ENCODE peak calls at places on chromosomes 7 and 10, in five cellular contexts. X is effector CD4-positive, alpha-beta T cell; B is NCI-H774; N is astrocyte of the hippocampus; K is HEK293T. V is an unnamed sample.

GRCh38 chr7:68958571-68958970 is 639.7 kb upstream of the AUTS2 start:
- DNase-seq in K (no peak), N (no peak), B (no peak), X (no peak), V (no peak)

GRCh38 chr10:130127612-130128607 is 8.3 kb upstream of the GLRX3 start:
- DNase-seq in B (peak; percentile 16), X (peak; percentile 48), N (peak; percentile 88), K (peak; percentile 87), V (peak; percentile 72)

GRCh38 chr7:151410405-151411390 is 860 bp upstream of the WDR86 start:
- DNase-seq in B (no peak), X (no peak), N (peak; percentile 84), K (no peak), V (peak; percentile 80)

GRCh38 chr7:6505685-6506559 is 45.3 kb downstream of the GRID2IP start:
- DNase-seq in B (no peak), K (no peak), N (no peak), X (no peak), V (no peak)

GRCh38 chr7:131692131-131692960 is 135.9 kb upstream of the PODXL start:
- DNase-seq in B (peak; percentile 52), N (peak; percentile 78), K (peak; percentile 82), X (no peak), V (peak; percentile 95)

GRCh38 chr10:132353456-132354355 is 21.7 kb downstream of the LRRC27 start:
- DNase-seq in K (no peak), X (no peak), N (no peak), B (no peak), V (no peak)

GRCh38 chr7:87129332-87129731 is 22.9 kb upstream of the DMTF1 start:
- DNase-seq in B (no peak), N (no peak), K (no peak), X (no peak), V (no peak)

GRCh38 chr7:26398436-26399308 is 107.0 kb downstream of the SNX10 start:
- DNase-seq in N (peak; percentile 82), X (no peak), B (peak; percentile 56), K (peak; percentile 79), V (peak; percentile 78)

GRCh38 chr7:79302281-79302680 is 151.2 kb downstream of the MAGI2 start:
- DNase-seq in N (no peak), K (no peak), X (no peak), B (no peak), V (no peak)

GRCh38 chr10:33277135-33277536 is 57.3 kb downstream of the NRP1 start:
- DNase-seq in X (no peak), K (no peak), N (peak; percentile 47), B (no peak), V (no peak)

GRCh38 chr10:75623310-75623940 is 192.0 kb downstream of the LRMDA start:
- DNase-seq in N (no peak), B (no peak), X (no peak), K (no peak), V (no peak)

GRCh38 chr10:91416339-91416868 is 6.3 kb downstream of the HECTD2 start:
- DNase-seq in X (no peak), K (no peak), B (no peak), N (no peak), V (no peak)

GRCh38 chr10:73810358-73810734 is 1.1 kb downstream of the NDST2 start:
- DNase-seq in N (no peak), B (no peak), K (no peak), X (no peak), V (no peak)

GRCh38 chr10:74787457-74787856 is 38.9 kb upstream of the KAT6B start:
- DNase-seq in B (no peak), X (no peak), K (no peak), N (no peak), V (no peak)

GRCh38 chr7:138025215-138026186 is 23.6 kb upstream of the CREB3L2 start:
- DNase-seq in B (no peak), N (no peak), X (no peak), K (no peak), V (no peak)

GRCh38 chr10:7408003-7408493 is 2.8 kb downstream of the SFMBT2 start:
- DNase-seq in X (no peak), K (no peak), N (peak; percentile 75), B (no peak), V (peak; percentile 48)

GRCh38 chr10:88763441-88763840 is 3.6 kb downstream of the LIPN start:
- DNase-seq in N (no peak), X (no peak), K (no peak), B (no peak), V (no peak)

GRCh38 chr10:11823122-11823988 is at the start of gene PROSER2:
- DNase-seq in B (peak; percentile 41), N (peak; percentile 85), X (no peak), K (peak; percentile 75), V (peak; percentile 46)

GRCh38 chr10:104642311-104643022 is 1.4 kb downstream of the SORCS3 start:
- DNase-seq in X (no peak), N (peak; percentile 82), K (peak; percentile 63), B (peak; percentile 57), V (peak; percentile 92)

GRCh38 chr7:151453326-151453791 is 13.4 kb upstream of the CRYGN start:
- DNase-seq in B (no peak), K (no peak), N (no peak), X (no peak), V (no peak)

GRCh38 chr10:112927980-112928379 is 22.1 kb upstream of the TCF7L2 start:
- DNase-seq in N (no peak), X (no peak), B (no peak), K (no peak), V (no peak)

GRCh38 chr10:74750848-74751274 is 75.5 kb upstream of the KAT6B start:
- DNase-seq in K (no peak), N (no peak), X (no peak), B (no peak), V (no peak)

GRCh38 chr7:151990567-151990966 is 34.3 kb downstream of the GALNTL5 start:
- DNase-seq in B (no peak), X (no peak), N (peak; percentile 23), K (no peak), V (no peak)

GRCh38 chr7:117951285-117951684 is 78.0 kb upstream of the CTTNBP2 start:
- DNase-seq in N (no peak), B (no peak), X (no peak), K (no peak), V (no peak)

GRCh38 chr7:30862987-30863693 is 48.5 kb upstream of the AQP1 start:
- DNase-seq in X (no peak), B (no peak), N (no peak), K (no peak), V (no peak)

GRCh38 chr10:126921974-126922525 is 16.8 kb downstream of the DOCK1 start:
- DNase-seq in B (no peak), X (no peak), N (peak; percentile 69), K (no peak), V (no peak)

GRCh38 chr10:31134303-31134928 is 102.8 kb upstream of the ZNF438 start:
- DNase-seq in N (peak; percentile 85), X (no peak), B (peak; percentile 60), K (no peak), V (no peak)

GRCh38 chr7:132248841-132249590 is 327.3 kb downstream of the PLXNA4 start:
- DNase-seq in N (no peak), B (no peak), X (no peak), K (no peak), V (no peak)

V was measured in glutamatergic neuron.